ENCODE peak calls at places on chromosomes 2 and 18, in ten cellular contexts. Z is cardiac fibroblast, L is fibroblast of the aortic adventitia, A is fibroblast of mammary gland, U is neural crest cell, C is glutamatergic neuron, D is adrenal gland, V is GM20000, K is GM10248, O is dorsolateral prefrontal cortex. J is an unnamed sample.

GRCh38 chr18:10912790-10913560 is 236.4 kb downstream of the PIEZO2 start:
- DNase-seq in Z (peak; percentile 93), L (peak; percentile 86), A (peak; percentile 81), U (no peak), C (peak; percentile 66), D (no peak), V (no peak), K (no peak), O (no peak), J (no peak)

GRCh38 chr2:222592176-222592575 is 63.7 kb downstream of the FARSB start:
- DNase-seq in Z (no peak), L (no peak), A (peak; percentile 21), U (no peak), C (no peak), D (no peak), V (no peak), K (no peak), O (no peak), J (peak; percentile 26)

GRCh38 chr2:36672199-36672598 is 24.3 kb upstream of the VIT start:
- DNase-seq in Z (peak; percentile 67), L (peak; percentile 66), A (peak; percentile 61), U (no peak), C (no peak), D (no peak), V (no peak), K (no peak), O (no peak), J (peak; percentile 54)

GRCh38 chr2:104853926-104854506 is at the start of gene POU3F3:
- DNase-seq in Z (no peak), L (no peak), A (peak; percentile 57), U (peak; percentile 90), C (peak; percentile 94), D (peak; percentile 35), V (no peak), K (peak; percentile 46), O (peak; percentile 89), J (peak; percentile 87)

GRCh38 chr2:209367091-209367747 is 56.6 kb upstream of the MAP2 start:
- DNase-seq in Z (no peak), L (peak; percentile 27), A (peak; percentile 27), U (no peak), C (no peak), D (no peak), V (no peak), K (no peak), O (no peak), J (peak; percentile 12)

GRCh38 chr2:131031875-131032274 is 61.4 kb downstream of the FAM168B start:
- DNase-seq in Z (no peak), L (no peak), A (no peak), U (no peak), C (no peak), D (no peak), V (no peak), K (no peak), O (no peak), J (no peak)

GRCh38 chr2:171490577-171490976 is 31.7 kb upstream of the CYBRD1 start:
- DNase-seq in Z (no peak), L (no peak), A (no peak), U (no peak), C (no peak), D (no peak), V (no peak), K (no peak), O (no peak), J (no peak)

GRCh38 chr2:197266477-197266876 is 44.1 kb downstream of the ANKRD44 start:
- DNase-seq in Z (no peak), L (no peak), A (no peak), U (no peak), C (no peak), D (no peak), V (no peak), K (no peak), O (no peak), J (no peak)

GRCh38 chr2:184938221-184938985 is 340.1 kb downstream of the ZNF804A start:
- DNase-seq in Z (no peak), L (no peak), A (no peak), U (no peak), C (no peak), D (no peak), V (no peak), K (no peak), O (no peak), J (no peak)

GRCh38 chr2:119242276-119243119 is 18.9 kb downstream of the STEAP3 start:
- DNase-seq in Z (no peak), L (no peak), A (no peak), U (no peak), C (no peak), D (no peak), V (no peak), K (no peak), O (no peak), J (no peak)

GRCh38 chr2:132911726-132912724 is 242.0 kb upstream of the LYPD1 start:
- DNase-seq in Z (peak; percentile 18), L (peak; percentile 66), A (no peak), U (no peak), C (peak; percentile 42), D (no peak), V (no peak), K (no peak), O (no peak), J (peak; percentile 59)

GRCh38 chr18:51275712-51276473 is 78.4 kb upstream of the MEX3C start:
- DNase-seq in Z (peak; percentile 67), L (peak; percentile 22), A (peak; percentile 5), U (no peak), C (no peak), D (peak; percentile 78), V (no peak), K (no peak), O (no peak), J (peak; percentile 77)

GRCh38 chr2:47771211-47771610 is 11.7 kb upstream of the MSH6 start:
- DNase-seq in Z (peak; percentile 96), L (peak; percentile 96), A (peak; percentile 99), U (no peak), C (no peak), D (peak; percentile 56), V (no peak), K (no peak), O (no peak), J (no peak)

GRCh38 chr2:3837086-3837485 is 133.7 kb downstream of the DCDC2C start:
- DNase-seq in Z (no peak), L (no peak), A (no peak), U (no peak), C (no peak), D (no peak), V (no peak), K (no peak), O (no peak), J (no peak)

GRCh38 chr2:40957508-40957907 is 505.6 kb upstream of the SLC8A1 start:
- DNase-seq in Z (peak; percentile 40), L (no peak), A (no peak), U (no peak), C (no peak), D (no peak), V (no peak), K (no peak), O (no peak), J (peak; percentile 49)

GRCh38 chr2:40964509-40964908 is 512.6 kb upstream of the SLC8A1 start:
- DNase-seq in Z (no peak), L (no peak), A (no peak), U (no peak), C (no peak), D (no peak), V (no peak), K (no peak), O (no peak), J (no peak)

GRCh38 chr2:40962026-40962425 is 510.1 kb upstream of the SLC8A1 start:
- DNase-seq in Z (no peak), L (no peak), A (no peak), U (no peak), C (no peak), D (peak; percentile 26), V (no peak), K (no peak), O (no peak), J (no peak)
- TF ChIP-seq CTCF in Z (no peak), L (no peak), A (no peak), U (no peak), C (no peak), D (no peak), V (no peak), K (no peak), O (no peak), J (no peak)

GRCh38 chr2:241546771-241547498 is 11.6 kb upstream of the BOK start:
- DNase-seq in Z (peak; percentile 89), L (peak; percentile 92), A (peak; percentile 25), U (no peak), C (no peak), D (no peak), V (no peak), K (no peak), O (no peak), J (peak; percentile 7)
- TF ChIP-seq CTCF in Z (no peak), L (no peak), A (no peak), U (no peak), C (no peak), D (no peak), V (no peak), K (no peak), O (no peak), J (no peak)

DNA sequence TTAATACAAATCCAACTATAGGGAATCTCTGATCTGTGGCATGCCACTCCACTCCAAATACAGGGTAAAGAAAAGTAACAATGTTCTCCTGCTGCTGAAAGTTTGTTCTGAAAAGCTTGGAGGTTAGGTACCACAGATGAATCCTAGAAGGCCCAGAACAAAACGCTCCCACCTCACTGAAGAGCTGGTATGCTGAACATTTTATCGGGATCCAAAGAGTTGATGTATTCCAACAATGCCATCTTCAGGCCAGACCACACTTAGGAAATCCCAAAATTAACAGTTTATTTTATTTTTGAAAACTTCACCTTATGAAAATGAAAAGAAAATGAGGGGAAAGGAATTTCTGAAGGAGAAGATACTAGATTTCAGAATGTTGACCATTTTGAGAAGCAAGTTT is 145.1 kb upstream of the CDH19 start:
- DNase-seq in Z (peak; percentile 55), L (no peak), A (no peak), U (no peak), C (no peak), D (no peak), V (no peak), K (no peak), O (peak; percentile 15), J (peak; percentile 63)
- TF ChIP-seq CTCF in Z (peak; percentile 14), L (no peak), A (no peak), U (peak; percentile 27), C (no peak), D (peak; percentile 9), V (no peak), K (no peak), O (peak; percentile 42), J (peak; percentile 33)

DNA sequence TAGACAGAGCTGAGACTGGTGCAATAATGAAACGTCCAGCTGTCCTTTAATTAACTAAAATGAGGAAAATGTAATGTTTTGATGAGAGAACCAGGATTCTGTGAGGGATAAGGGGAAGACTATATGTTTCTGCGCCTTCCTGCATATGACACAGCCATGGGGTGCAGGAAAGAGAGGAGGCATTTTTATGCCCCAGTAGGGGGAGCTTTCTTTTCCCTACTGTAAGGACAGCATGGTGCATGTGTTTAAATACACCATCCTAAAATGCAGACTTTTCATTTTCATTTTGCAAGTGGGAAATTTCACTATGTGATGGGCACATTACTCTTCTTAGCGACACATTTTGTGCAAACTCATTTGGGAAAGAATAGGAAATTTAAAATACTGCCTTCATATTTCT is 446.1 kb downstream of the ARHGAP15 start:
- DNase-seq in Z (peak; percentile 17), L (peak; percentile 11), A (peak; percentile 15), U (no peak), C (no peak), D (no peak), V (no peak), K (no peak), O (no peak), J (peak; percentile 48)
- TF ChIP-seq CTCF in Z (peak; percentile 30), L (peak; percentile 39), A (peak; percentile 55), U (peak; percentile 52), C (no peak), D (no peak), V (peak; percentile 18), K (peak; percentile 34), O (peak; percentile 38), J (peak; percentile 55)

J was measured in cardiac muscle cell.